ENCODE peak calls at places on chromosomes 12 and 14, in four cellular contexts. C is K562, B is HepG2, X is SK-N-SH. Y is an unnamed sample.

GRCh38 chr12:106274575-106275081 is 26.8 kb upstream of the CKAP4 start:
- DNase-seq in C (no peak), B (peak), X (no peak), Y (no peak)

GRCh38 chr12:113248842-113249435 is 27.7 kb downstream of the TPCN1 start:
- DNase-seq in C (no peak), B (no peak), X (no peak), Y (no peak)

GRCh38 chr12:45049912-45050318 is 984 bp downstream of the DBX2 start:
- DNase-seq in C (no peak), B (no peak), X (no peak), Y (peak)

GRCh38 chr14:90781344-90781761 is 34.9 kb downstream of the TTC7B start:
- DNase-seq in C (no peak), B (no peak), X (no peak), Y (no peak)

GRCh38 chr12:1474567-1475153 is 119.7 kb downstream of the FBXL14 start:
- DNase-seq in C (no peak), B (no peak), X (peak), Y (no peak)

GRCh38 chr12:58907326-58907855 is 12.9 kb downstream of the LRIG3 start:
- DNase-seq in C (no peak), B (no peak), X (no peak), Y (no peak)

GRCh38 chr12:114888928-114889327 is 205.0 kb upstream of the TBX3 start:
- DNase-seq in C (no peak), B (no peak), X (no peak), Y (no peak)

GRCh38 chr14:33441633-33442032 is 503.0 kb downstream of the NPAS3 start:
- DNase-seq in C (no peak), B (no peak), X (no peak), Y (no peak)

GRCh38 chr12:67382206-67382871 is 113.2 kb downstream of the CAND1 start:
- DNase-seq in C (no peak), B (no peak), X (no peak), Y (no peak)

GRCh38 chr12:70553391-70553859 is 83.8 kb downstream of the PTPRB start:
- DNase-seq in C (no peak), B (no peak), X (no peak), Y (no peak)
- TF ChIP-seq FOXJ3 in C (no peak), B (no peak), X (no peak), Y (no peak)

GRCh38 chr14:76152333-76152681 is 585 bp downstream of the GPATCH2L start:
- DNase-seq in C (peak), B (peak), X (peak), Y (peak)
- TF ChIP-seq FOXJ3 in C (no peak), B (no peak), X (no peak), Y (no peak)

DNA sequence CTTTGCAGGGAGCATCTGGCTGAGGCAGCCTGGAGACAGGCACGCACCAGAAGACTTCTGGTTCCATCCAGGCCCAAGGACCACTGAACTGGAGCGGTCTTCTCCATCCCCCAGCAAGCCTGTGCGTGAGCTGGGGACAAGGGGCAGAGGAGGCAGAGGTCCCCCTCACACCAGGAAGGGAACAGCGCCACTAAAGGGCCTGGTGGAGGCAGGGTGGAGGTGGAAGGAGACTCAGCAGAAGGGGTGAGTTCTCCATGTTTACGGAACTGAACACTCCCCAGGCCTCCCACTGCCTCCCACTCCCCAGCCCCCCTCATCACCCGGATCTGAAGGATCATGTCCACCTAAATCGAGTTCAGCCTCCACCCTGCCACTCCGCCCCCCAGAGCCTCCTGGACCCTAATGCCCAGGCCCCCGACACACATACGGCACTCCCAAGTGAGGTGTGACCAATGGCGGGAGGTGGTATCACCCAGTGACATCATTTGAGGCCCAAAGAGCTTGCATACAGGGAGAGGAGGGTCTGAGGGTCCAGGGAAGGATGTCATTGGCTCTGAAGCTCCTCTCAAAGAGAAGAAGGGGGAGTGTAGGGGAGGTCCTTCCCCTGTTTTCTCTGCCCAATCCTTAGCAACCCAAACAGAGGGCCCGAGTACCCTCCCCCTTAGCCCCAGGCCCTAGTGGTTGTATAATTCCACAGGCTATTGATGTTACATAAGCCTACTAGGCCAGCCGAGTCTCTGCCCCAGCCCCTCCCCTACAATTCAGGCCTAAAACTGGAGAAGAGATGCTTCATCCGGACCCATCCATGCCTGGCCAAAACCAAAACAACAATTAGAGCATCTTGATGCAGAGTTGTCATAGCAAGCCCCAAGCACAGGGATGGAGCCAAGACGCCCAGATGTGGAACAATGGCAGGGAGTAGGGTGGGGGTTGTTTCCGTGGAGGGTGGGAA is 1.0 kb downstream of the FAIM2 start:
- DNase-seq in C (peak), B (no peak), X (peak), Y (peak)
- TF ChIP-seq FOXJ3 in C (no peak), B (no peak), X (no peak), Y (no peak)

DNA sequence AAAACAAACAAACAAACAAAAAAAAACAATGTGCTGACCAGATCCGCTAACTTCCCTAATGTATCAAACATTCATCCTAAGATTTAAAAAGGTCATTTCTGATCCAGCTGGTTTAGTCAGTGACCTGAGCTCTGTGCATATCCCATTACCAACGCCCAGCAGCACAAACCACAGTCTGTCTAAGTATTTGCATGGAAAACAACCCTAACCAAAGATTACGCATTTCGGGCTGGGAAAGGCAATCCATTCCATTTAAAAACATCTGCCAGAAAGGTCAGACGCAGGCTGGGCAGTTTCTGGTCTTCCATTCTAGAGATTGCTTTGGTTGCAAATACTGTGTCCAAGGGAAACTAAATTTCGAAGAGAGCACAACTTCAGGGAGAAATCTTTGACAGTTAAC is 234.9 kb downstream of the FLRT2 start:
- DNase-seq in C (no peak), B (no peak), X (no peak), Y (no peak)
- TF ChIP-seq FOXJ3 in C (no peak), B (no peak), X (no peak), Y (no peak)

GRCh38 chr12:62260733-62261683 is 804 bp downstream of the USP15 start:
- DNase-seq in C (peak), B (peak), X (peak), Y (no peak)
- TF ChIP-seq FOXJ3 in C (no peak), B (no peak), X (no peak), Y (no peak)

GRCh38 chr14:72652179-72652578 is 241.7 kb downstream of the DPF3 start:
- DNase-seq in C (no peak), B (no peak), X (no peak), Y (no peak)
- TF ChIP-seq FOXJ3 in C (no peak), B (no peak), X (no peak), Y (no peak)

DNA sequence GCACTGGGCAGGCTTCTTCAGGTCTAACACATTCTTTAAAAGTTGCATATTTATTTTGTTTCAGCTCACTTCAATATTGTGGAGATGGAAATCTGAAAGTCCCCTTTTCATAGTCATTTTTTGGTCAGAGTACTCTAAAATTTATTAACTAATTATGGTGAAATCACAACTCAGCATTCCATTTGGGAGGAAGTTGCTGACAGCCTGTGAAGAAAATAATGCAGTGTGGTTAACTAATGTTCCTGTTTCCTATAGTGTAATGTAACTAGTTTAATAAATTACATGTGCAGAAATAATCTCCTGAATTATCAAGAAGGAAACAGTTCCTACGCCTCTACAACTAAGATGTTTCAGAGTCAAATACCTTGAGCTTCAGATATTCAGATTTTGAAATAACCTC is 17.1 kb downstream of the LRFN5 start:
- DNase-seq in C (no peak), B (no peak), X (no peak), Y (no peak)
- TF ChIP-seq FOXJ3 in C (no peak), B (no peak), X (no peak), Y (no peak)

DNA sequence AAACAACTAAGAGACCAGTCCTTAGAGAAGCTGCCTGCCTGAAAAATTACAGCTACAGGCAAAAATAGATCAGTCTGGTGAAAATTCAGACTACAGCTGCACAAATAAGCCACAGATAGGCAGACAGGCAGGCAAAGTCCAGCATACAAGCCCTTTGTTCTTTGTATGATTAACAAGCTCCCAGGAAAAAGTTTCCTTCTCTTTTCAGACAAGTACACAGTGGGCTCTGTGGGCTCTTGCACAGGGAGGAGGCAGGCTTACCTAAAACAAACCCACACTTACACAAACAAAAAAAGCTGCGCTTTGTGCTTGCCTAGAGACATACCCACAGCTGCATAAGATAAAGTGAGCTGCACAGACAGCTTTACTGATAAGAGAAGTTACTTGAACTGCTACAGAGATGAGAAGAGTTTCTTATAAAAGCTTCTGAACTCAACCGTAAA is 7.7 kb downstream of the OR6C68 start:
- DNase-seq in C (peak), B (peak), X (no peak), Y (no peak)
- TF ChIP-seq FOXJ3 in C (no peak), B (peak), X (no peak), Y (no peak)